ENCODE peak calls at places on chromosome 14, in ten cellular contexts. One of them, this sample, is unnamed.

GRCh38 chr14:34038358-34039057 is 87.6 kb upstream of the EGLN3 start:
- DNase-seq in tibial artery: no peak
- DNase-seq in PC-3: no peak
- DNase-seq in dorsolateral prefrontal cortex: no peak
- DNase-seq in fibroblast of lung: no peak
- DNase-seq in pancreas: no peak
- DNase-seq in cardiac fibroblast: no peak
- DNase-seq in neural progenitor cell: no peak
- DNase-seq in HFFc6: no peak
- DNase-seq in heart left ventricle: no peak
- DNase-seq in this sample: no peak

GRCh38 chr14:94823556-94824341 is 53.8 kb upstream of the GSC start:
- DNase-seq in tibial artery: no peak
- DNase-seq in PC-3: no peak
- DNase-seq in dorsolateral prefrontal cortex: no peak
- DNase-seq in fibroblast of lung: no peak
- DNase-seq in pancreas: no peak
- DNase-seq in cardiac fibroblast: no peak
- DNase-seq in neural progenitor cell: no peak
- DNase-seq in HFFc6: no peak
- DNase-seq in heart left ventricle: no peak
- DNase-seq in this sample: no peak

GRCh38 chr14:104400355-104400754 is 179.2 kb upstream of the C14orf180 start:
- DNase-seq in tibial artery: no peak
- DNase-seq in PC-3: no peak
- DNase-seq in dorsolateral prefrontal cortex: no peak
- DNase-seq in fibroblast of lung: no peak
- DNase-seq in pancreas: no peak
- DNase-seq in cardiac fibroblast: no peak
- DNase-seq in neural progenitor cell: no peak
- DNase-seq in HFFc6: no peak
- DNase-seq in heart left ventricle: no peak
- DNase-seq in this sample: no peak

GRCh38 chr14:49966304-49966809 is 73.5 kb downstream of the ARF6 start:
- DNase-seq in tibial artery: no peak
- DNase-seq in PC-3: no peak
- DNase-seq in dorsolateral prefrontal cortex: no peak
- DNase-seq in fibroblast of lung: peak; percentile 36
- DNase-seq in pancreas: peak; percentile 45
- DNase-seq in cardiac fibroblast: peak; percentile 53
- DNase-seq in neural progenitor cell: peak; percentile 35
- DNase-seq in HFFc6: no peak
- DNase-seq in heart left ventricle: no peak
- DNase-seq in this sample: no peak

GRCh38 chr14:76696791-76697190 is 64.5 kb upstream of the VASH1 start:
- DNase-seq in tibial artery: no peak
- DNase-seq in PC-3: peak; percentile 35
- DNase-seq in dorsolateral prefrontal cortex: no peak
- DNase-seq in fibroblast of lung: no peak
- DNase-seq in pancreas: no peak
- DNase-seq in cardiac fibroblast: no peak
- DNase-seq in neural progenitor cell: no peak
- DNase-seq in HFFc6: no peak
- DNase-seq in heart left ventricle: no peak
- DNase-seq in this sample: no peak

GRCh38 chr14:99440278-99440677 is 40.4 kb downstream of the SETD3 start:
- DNase-seq in tibial artery: no peak
- DNase-seq in PC-3: no peak
- DNase-seq in dorsolateral prefrontal cortex: no peak
- DNase-seq in fibroblast of lung: no peak
- DNase-seq in pancreas: no peak
- DNase-seq in cardiac fibroblast: no peak
- DNase-seq in neural progenitor cell: no peak
- DNase-seq in HFFc6: no peak
- DNase-seq in heart left ventricle: no peak
- DNase-seq in this sample: no peak

GRCh38 chr14:87996276-87996592 is 3.3 kb upstream of the GALC start:
- DNase-seq in tibial artery: no peak
- DNase-seq in PC-3: no peak
- DNase-seq in dorsolateral prefrontal cortex: no peak
- DNase-seq in fibroblast of lung: no peak
- DNase-seq in pancreas: no peak
- DNase-seq in cardiac fibroblast: peak; percentile 14
- DNase-seq in neural progenitor cell: no peak
- DNase-seq in HFFc6: no peak
- DNase-seq in heart left ventricle: no peak
- DNase-seq in this sample: no peak

GRCh38 chr14:65255029-65255545 is 152.8 kb upstream of the MAX start:
- DNase-seq in tibial artery: no peak
- DNase-seq in PC-3: peak; percentile 96
- DNase-seq in dorsolateral prefrontal cortex: no peak
- DNase-seq in fibroblast of lung: peak; percentile 66
- DNase-seq in pancreas: no peak
- DNase-seq in cardiac fibroblast: no peak
- DNase-seq in neural progenitor cell: no peak
- DNase-seq in HFFc6: peak; percentile 82
- DNase-seq in heart left ventricle: no peak
- DNase-seq in this sample: no peak

GRCh38 chr14:77213657-77214016 is 32.0 kb downstream of the TMEM63C start:
- DNase-seq in tibial artery: no peak
- DNase-seq in PC-3: no peak
- DNase-seq in dorsolateral prefrontal cortex: no peak
- DNase-seq in fibroblast of lung: no peak
- DNase-seq in pancreas: no peak
- DNase-seq in cardiac fibroblast: no peak
- DNase-seq in neural progenitor cell: no peak
- DNase-seq in HFFc6: no peak
- DNase-seq in heart left ventricle: no peak
- DNase-seq in this sample: no peak

GRCh38 chr14:104554608-104555401 is 24.8 kb upstream of the C14orf180 start:
- DNase-seq in tibial artery: no peak
- DNase-seq in PC-3: no peak
- DNase-seq in dorsolateral prefrontal cortex: no peak
- DNase-seq in fibroblast of lung: no peak
- DNase-seq in pancreas: no peak
- DNase-seq in cardiac fibroblast: no peak
- DNase-seq in neural progenitor cell: no peak
- DNase-seq in HFFc6: no peak
- DNase-seq in heart left ventricle: no peak
- DNase-seq in this sample: no peak

GRCh38 chr14:71403673-71404072 is 496.4 kb downstream of the PCNX1 start:
- DNase-seq in tibial artery: no peak
- DNase-seq in PC-3: peak; percentile 51
- DNase-seq in dorsolateral prefrontal cortex: no peak
- DNase-seq in fibroblast of lung: peak; percentile 27
- DNase-seq in pancreas: no peak
- DNase-seq in cardiac fibroblast: peak; percentile 53
- DNase-seq in neural progenitor cell: no peak
- DNase-seq in HFFc6: peak; percentile 31
- DNase-seq in heart left ventricle: no peak
- DNase-seq in this sample: no peak
- TF ChIP-seq CTCF in tibial artery: no peak
- TF ChIP-seq CTCF in PC-3: peak; percentile 23
- TF ChIP-seq CTCF in dorsolateral prefrontal cortex: no peak
- TF ChIP-seq CTCF in fibroblast of lung: peak; percentile 6
- TF ChIP-seq CTCF in pancreas: no peak
- TF ChIP-seq CTCF in cardiac fibroblast: no peak
- TF ChIP-seq CTCF in neural progenitor cell: no peak
- TF ChIP-seq CTCF in HFFc6: peak; percentile 34
- TF ChIP-seq CTCF in heart left ventricle: no peak
- TF ChIP-seq CTCF in this sample: peak; percentile 41

DNA sequence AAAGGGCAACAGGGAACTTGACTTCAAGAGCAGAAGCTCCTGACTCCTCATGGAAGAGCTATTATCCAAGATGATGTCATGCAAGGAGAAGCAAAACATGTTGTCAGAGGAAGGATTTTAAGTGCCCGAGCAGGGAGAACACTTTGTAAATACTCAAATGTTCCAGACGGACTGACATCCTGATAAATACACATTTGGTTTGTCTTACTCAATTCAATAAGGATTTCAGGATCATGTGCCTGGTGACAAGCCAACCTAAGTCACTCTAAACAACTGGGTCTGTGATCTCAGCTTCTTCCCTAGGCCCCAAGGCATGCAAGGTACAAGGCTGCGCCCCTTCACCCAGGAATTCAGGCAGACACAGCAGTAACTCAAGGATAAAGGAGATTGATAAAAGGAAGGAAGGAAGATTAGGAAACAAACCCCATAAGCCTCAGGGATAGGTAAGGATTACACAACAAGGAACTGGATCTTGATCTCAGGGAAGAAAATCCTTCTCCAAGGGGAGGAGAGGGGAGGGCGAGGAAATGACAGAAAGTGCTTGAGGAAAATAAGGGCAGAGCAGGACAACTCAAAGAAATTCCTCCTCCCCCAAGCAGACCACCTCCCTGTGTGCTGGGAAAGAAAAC is 26.9 kb upstream of the CEBPE start:
- DNase-seq in tibial artery: no peak
- DNase-seq in PC-3: no peak
- DNase-seq in dorsolateral prefrontal cortex: no peak
- DNase-seq in fibroblast of lung: peak; percentile 38
- DNase-seq in pancreas: no peak
- DNase-seq in cardiac fibroblast: peak; percentile 51
- DNase-seq in neural progenitor cell: no peak
- DNase-seq in HFFc6: no peak
- DNase-seq in heart left ventricle: no peak
- DNase-seq in this sample: no peak
- TF ChIP-seq CTCF in tibial artery: no peak
- TF ChIP-seq CTCF in PC-3: no peak
- TF ChIP-seq CTCF in dorsolateral prefrontal cortex: no peak
- TF ChIP-seq CTCF in fibroblast of lung: no peak
- TF ChIP-seq CTCF in pancreas: no peak
- TF ChIP-seq CTCF in cardiac fibroblast: no peak
- TF ChIP-seq CTCF in neural progenitor cell: no peak
- TF ChIP-seq CTCF in HFFc6: no peak
- TF ChIP-seq CTCF in heart left ventricle: no peak
- TF ChIP-seq CTCF in this sample: no peak

DNA sequence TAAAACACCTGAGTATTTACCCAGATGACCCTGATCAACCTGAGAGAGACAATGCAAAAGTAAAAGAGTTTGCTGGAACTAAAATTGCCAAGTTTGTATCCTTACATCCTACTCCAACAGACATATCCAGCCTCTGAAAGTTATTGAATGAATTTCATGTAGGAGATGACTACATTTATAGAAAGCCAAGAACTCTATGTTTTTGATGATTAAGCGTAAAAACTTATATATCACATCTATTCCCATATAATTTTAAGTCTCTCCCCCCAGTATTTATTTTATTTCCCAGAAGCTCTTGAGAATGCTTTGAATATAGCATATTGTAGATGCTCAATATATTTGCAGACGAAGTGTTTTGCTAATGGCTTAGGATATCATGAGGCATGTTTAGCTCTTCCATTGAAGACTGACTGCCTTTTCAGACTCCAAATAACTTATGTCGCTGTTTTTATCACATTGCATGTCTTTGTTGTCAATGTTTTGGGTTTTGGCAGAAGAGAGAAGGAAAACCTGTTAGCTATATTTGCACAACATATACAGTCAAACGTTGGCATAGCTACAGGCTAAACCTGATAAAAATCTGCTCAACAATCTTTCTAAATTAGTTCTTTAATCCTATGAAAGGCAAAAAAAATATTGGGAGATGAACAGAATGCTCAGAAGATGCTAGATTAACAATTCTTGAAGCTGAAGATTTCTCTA is 213.6 kb downstream of the DIO2 start:
- DNase-seq in tibial artery: no peak
- DNase-seq in PC-3: peak; percentile 48
- DNase-seq in dorsolateral prefrontal cortex: no peak
- DNase-seq in fibroblast of lung: no peak
- DNase-seq in pancreas: no peak
- DNase-seq in cardiac fibroblast: no peak
- DNase-seq in neural progenitor cell: no peak
- DNase-seq in HFFc6: no peak
- DNase-seq in heart left ventricle: no peak
- DNase-seq in this sample: no peak
- TF ChIP-seq CTCF in tibial artery: no peak
- TF ChIP-seq CTCF in PC-3: no peak
- TF ChIP-seq CTCF in dorsolateral prefrontal cortex: no peak
- TF ChIP-seq CTCF in fibroblast of lung: no peak
- TF ChIP-seq CTCF in pancreas: no peak
- TF ChIP-seq CTCF in cardiac fibroblast: no peak
- TF ChIP-seq CTCF in neural progenitor cell: no peak
- TF ChIP-seq CTCF in HFFc6: no peak
- TF ChIP-seq CTCF in heart left ventricle: no peak
- TF ChIP-seq CTCF in this sample: no peak

GRCh38 chr14:48398675-48399282 is 723.4 kb upstream of the MDGA2 start:
- DNase-seq in tibial artery: no peak
- DNase-seq in PC-3: peak; percentile 86
- DNase-seq in dorsolateral prefrontal cortex: no peak
- DNase-seq in fibroblast of lung: peak; percentile 31
- DNase-seq in pancreas: no peak
- DNase-seq in cardiac fibroblast: peak; percentile 44
- DNase-seq in neural progenitor cell: peak; percentile 66
- DNase-seq in HFFc6: peak; percentile 20
- DNase-seq in heart left ventricle: no peak
- DNase-seq in this sample: peak; percentile 13
- TF ChIP-seq CTCF in tibial artery: peak; percentile 34
- TF ChIP-seq CTCF in PC-3: peak; percentile 96
- TF ChIP-seq CTCF in dorsolateral prefrontal cortex: peak; percentile 39
- TF ChIP-seq CTCF in fibroblast of lung: peak; percentile 57
- TF ChIP-seq CTCF in pancreas: peak; percentile 56
- TF ChIP-seq CTCF in cardiac fibroblast: peak; percentile 51
- TF ChIP-seq CTCF in neural progenitor cell: peak; percentile 86
- TF ChIP-seq CTCF in HFFc6: peak; percentile 72
- TF ChIP-seq CTCF in heart left ventricle: peak; percentile 35
- TF ChIP-seq CTCF in this sample: peak; percentile 82